ENCODE peak calls at places on chromosomes 6 and 20, in six cellular contexts. Y is ovary, A is H1, J is stomach, X is A549, L is esophagus muscularis mucosa. E is an unnamed sample.

GRCh38 chr6:107493158-107494057 is 3.5 kb downstream of the SOBP start:
- DNase-seq in Y (no peak), A (no peak), J (peak; percentile 57), L (no peak), X (no peak), E (no peak)

GRCh38 chr6:22413681-22414305 is 117.0 kb upstream of the PRL start:
- DNase-seq in X (no peak), Y (no peak), A (no peak), L (no peak), J (no peak), E (no peak)

GRCh38 chr6:35498407-35499045 is 1.6 kb upstream of the TEAD3 start:
- DNase-seq in L (no peak), Y (no peak), A (no peak), J (no peak), X (no peak), E (no peak)

GRCh38 chr6:148524976-148525375 is 182.3 kb downstream of the SASH1 start:
- DNase-seq in A (no peak), L (no peak), X (no peak), J (no peak), Y (no peak), E (no peak)

GRCh38 chr20:36541227-36542018 is at the start of gene MYL9:
- DNase-seq in Y (peak; percentile 97), A (peak; percentile 76), J (peak; percentile 85), L (peak; percentile 96), X (no peak), E (peak; percentile 91)

GRCh38 chr20:3553663-3554062 is 82.8 kb downstream of the ATRN start:
- DNase-seq in X (no peak), A (no peak), J (no peak), Y (no peak), L (no peak), E (no peak)

GRCh38 chr20:5886788-5887187 is 63.5 kb downstream of the TRMT6 start:
- DNase-seq in X (no peak), A (no peak), L (no peak), Y (no peak), J (no peak), E (no peak)

GRCh38 chr20:61868006-61868405 is 197.7 kb downstream of the TAF4 start:
- DNase-seq in Y (no peak), A (no peak), L (no peak), J (no peak), X (no peak), E (no peak)

GRCh38 chr20:38748863-38749153 is 548 bp downstream of the ACTR5 start:
- DNase-seq in J (no peak), X (peak; percentile 15), L (no peak), Y (no peak), A (peak; percentile 72), E (no peak)

GRCh38 chr20:62409935-62410741 is 3.1 kb upstream of the CABLES2 start:
- DNase-seq in J (peak; percentile 83), Y (peak; percentile 76), X (peak; percentile 51), A (peak; percentile 85), L (no peak), E (no peak)

GRCh38 chr20:37378785-37379598 is 33.1 kb downstream of the SRC start:
- DNase-seq in J (peak; percentile 51), X (peak; percentile 95), L (no peak), Y (peak; percentile 38), A (no peak), E (no peak)

GRCh38 chr6:75381878-75382633 is 97.5 kb upstream of the TMEM30A start:
- DNase-seq in A (no peak), J (no peak), X (peak; percentile 34), L (no peak), Y (no peak), E (no peak)

GRCh38 chr20:46040902-46041535 is 12.0 kb downstream of the SLC12A5 start:
- DNase-seq in L (no peak), X (peak; percentile 24), A (peak; percentile 93), J (peak; percentile 29), Y (peak; percentile 68), E (no peak)

GRCh38 chr6:137705166-137706064 is 161.6 kb upstream of the TNFAIP3 start:
- DNase-seq in L (no peak), A (peak; percentile 85), Y (peak; percentile 90), X (peak; percentile 33), J (peak; percentile 69), E (no peak)

GRCh38 chr6:24882835-24883555 is 52.8 kb downstream of the RIPOR2 start:
- DNase-seq in L (no peak), X (no peak), Y (no peak), A (no peak), J (no peak), E (no peak)

GRCh38 chr20:23065438-23066201 is 16.1 kb upstream of the THBD start:
- DNase-seq in L (no peak), A (no peak), Y (no peak), X (no peak), J (no peak), E (no peak)
- TF ChIP-seq EP300 in L (no peak), A (no peak), Y (no peak), X (no peak), J (no peak), E (no peak)

GRCh38 chr6:129959358-129959930 is 58.9 kb upstream of the L3MBTL3 start:
- DNase-seq in J (no peak), Y (no peak), L (no peak), A (no peak), X (no peak), E (no peak)

GRCh38 chr6:129957941-129958898 is 60.2 kb upstream of the L3MBTL3 start:
- DNase-seq in A (no peak), Y (no peak), J (no peak), X (no peak), L (no peak), E (no peak)

GRCh38 chr6:129955584-129955983 is 62.8 kb upstream of the L3MBTL3 start:
- DNase-seq in A (no peak), L (no peak), J (no peak), X (no peak), Y (no peak), E (no peak)

GRCh38 chr6:129954749-129955431 is 63.5 kb upstream of the L3MBTL3 start:
- DNase-seq in Y (no peak), J (no peak), L (no peak), A (no peak), X (no peak), E (no peak)
- H3K4me1 ChIP-seq in Y (no peaks in the 10 kb centered on the region), J (no peaks in the 10 kb centered on the region), L (no peaks in the 10 kb centered on the region), A (no peaks in the 10 kb centered on the region), X (no peaks in the 10 kb centered on the region), E (no peaks in the 10 kb centered on the region)

GRCh38 chr20:22928679-22929078 is 106.4 kb upstream of the SSTR4 start:
- DNase-seq in A (no peak), Y (no peak), J (no peak), X (no peak), L (no peak), E (no peak)
- H3K27ac ChIP-seq in A (no peak overlapping the region), Y (no peak overlapping the region), J (no peak overlapping the region), X (no peak overlapping the region), L (no peak overlapping the region), E (no peak overlapping the region)

GRCh38 chr20:21303061-21303871 is at the start of gene XRN2:
- DNase-seq in X (peak; percentile 97), A (peak; percentile 98), J (peak; percentile 96), Y (peak; percentile 97), L (peak; percentile 98), E (peak; percentile 98)
- TF ChIP-seq EP300 in X (no peak), A (no peak), J (no peak), Y (no peak), L (no peak), E (no peak)

DNA sequence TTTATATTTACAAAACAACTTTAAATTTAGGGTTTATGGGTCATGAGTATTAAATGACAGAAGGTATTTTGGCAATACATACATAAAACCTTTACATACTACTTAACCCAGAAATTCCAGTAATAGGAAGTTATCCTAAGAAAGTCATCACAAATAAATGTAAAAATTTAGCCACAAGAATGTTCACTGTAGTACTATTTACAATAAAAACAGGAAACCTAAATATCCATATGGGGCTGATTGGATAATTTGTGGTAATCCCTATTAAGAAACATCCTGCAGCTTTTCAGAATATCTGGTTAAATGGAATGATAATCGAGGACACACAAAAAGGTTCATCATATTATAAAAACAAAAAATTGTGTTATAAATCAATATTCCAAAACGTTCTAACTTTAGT is 44.4 kb downstream of the TRAM2 start:
- DNase-seq in Y (no peak), L (no peak), X (no peak), J (no peak), A (no peak), E (no peak)
- H3K4me1 ChIP-seq in Y (peaks cover 7% of the 10 kb centered on the region), L (peaks cover 13% of the 10 kb centered on the region), X (peaks cover 5% of the 10 kb centered on the region), J (peaks cover 13% of the 10 kb centered on the region), A (no peaks in the 10 kb centered on the region), E (peaks cover 10% of the 10 kb centered on the region)

GRCh38 chr6:68994561-68994960 is 359.5 kb downstream of the ADGRB3 start:
- DNase-seq in Y (no peak), J (no peak), L (no peak), X (no peak), A (no peak), E (no peak)
- H3K27ac ChIP-seq in Y (no peak overlapping the region), J (no peak overlapping the region), L (no peak overlapping the region), X (no peak overlapping the region), A (no peak overlapping the region), E (no peak overlapping the region)

GRCh38 chr6:108598316-108598863 is 37.7 kb downstream of the FOXO3 start:
- DNase-seq in A (no peak), X (no peak), Y (no peak), L (no peak), J (no peak), E (no peak)
- TF ChIP-seq EP300 in A (no peak), X (no peak), Y (no peak), L (no peak), J (no peak), E (no peak)

GRCh38 chr6:158709809-158710208 is 60.0 kb downstream of the SYTL3 start:
- DNase-seq in X (no peak), Y (no peak), J (no peak), L (no peak), A (no peak), E (no peak)
- H3K4me1 ChIP-seq in X (peaks cover 27% of the 10 kb centered on the region), Y (peaks cover 6% of the 10 kb centered on the region), J (peaks cover 39% of the 10 kb centered on the region), L (peaks cover 32% of the 10 kb centered on the region), A (no peaks in the 10 kb centered on the region), E (peaks cover 26% of the 10 kb centered on the region)

DNA sequence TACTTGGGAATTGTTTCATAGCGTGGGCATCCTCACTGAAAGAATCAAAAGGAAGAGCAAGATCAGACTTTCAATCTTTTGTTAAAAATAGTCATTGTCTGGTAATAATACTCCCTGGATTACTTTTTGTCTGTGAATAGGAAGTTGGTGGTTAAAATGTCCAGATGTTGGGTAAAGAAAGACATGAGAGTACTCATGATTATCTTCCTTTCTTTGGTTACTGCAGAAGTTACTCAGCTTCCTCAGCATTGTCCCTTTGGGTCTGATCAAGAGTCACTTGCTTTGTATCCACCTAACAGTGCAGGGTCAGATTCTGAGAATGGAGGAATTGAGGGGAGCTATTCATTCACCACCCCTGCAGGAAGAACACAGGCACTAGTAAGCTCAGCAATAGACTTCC is 54.6 kb downstream of the RIN2 start:
- DNase-seq in J (no peak), X (no peak), A (no peak), L (no peak), Y (no peak), E (no peak)
- H3K27ac ChIP-seq in J (no peak overlapping the region), X (no peak overlapping the region), A (no peak overlapping the region), L (no peak overlapping the region), Y (no peak overlapping the region), E (no peak overlapping the region)

E was measured in suprapubic skin.